ENCODE peak calls at places on chromosomes 1 and 21, in six cellular contexts. E is aorta; Y is IMR-90; T is effector memory CD4-positive, alpha-beta T cell; J is left ventricle myocardium inferior; Z is ascending aorta. U is an unnamed sample.
A peak's percentile ranks its signal among the peaks of the same experiment; 100 is the strongest.

GRCh38 chr1:113874017-113874879 is 2.7 kb upstream of the PTPN22 start:
- DNase-seq in E (no peak), Y (peak; percentile 8), T (no peak), J (no peak), Z (no peak), U (no peak)

GRCh38 chr1:150257624-150258274 is at the start of gene CA14:
- DNase-seq in E (no peak), Y (no peak), T (no peak), J (peak; percentile 36), Z (no peak), U (no peak)

GRCh38 chr1:234533975-234534876 is 55.2 kb upstream of the TARBP1 start:
- DNase-seq in E (peak; percentile 94), Y (peak; percentile 98), T (no peak), J (peak; percentile 94), Z (peak; percentile 98), U (peak; percentile 67)

GRCh38 chr1:115706774-115707425 is 61.6 kb downstream of the CASQ2 start:
- DNase-seq in E (no peak), Y (peak; percentile 63), T (no peak), J (no peak), Z (no peak), U (no peak)

GRCh38 chr1:46118856-46119255 is 13.6 kb downstream of the PIK3R3 start:
- DNase-seq in E (no peak), Y (no peak), T (no peak), J (no peak), Z (no peak), U (no peak)

GRCh38 chr21:25501996-25502665 is 105.2 kb downstream of the MRPL39 start:
- DNase-seq in E (no peak), Y (no peak), T (no peak), J (no peak), Z (no peak), U (no peak)

GRCh38 chr21:46191686-46192575 is 7.7 kb upstream of the SPATC1L start:
- DNase-seq in E (peak; percentile 61), Y (no peak), T (no peak), J (no peak), Z (peak; percentile 56), U (no peak)

GRCh38 chr1:50425376-50426107 is 2.3 kb upstream of the DMRTA2 start:
- DNase-seq in E (no peak), Y (no peak), T (no peak), J (no peak), Z (no peak), U (no peak)

GRCh38 chr1:17161137-17161700 is 42.0 kb upstream of the PADI2 start:
- DNase-seq in E (no peak), Y (peak; percentile 11), T (no peak), J (no peak), Z (no peak), U (no peak)

GRCh38 chr1:201448981-201449380 is 20.0 kb downstream of the PHLDA3 start:
- DNase-seq in E (no peak), Y (no peak), T (no peak), J (no peak), Z (no peak), U (peak; percentile 58)

GRCh38 chr1:10640079-10640578 is 156.3 kb downstream of the CASZ1 start:
- DNase-seq in E (no peak), Y (no peak), T (no peak), J (no peak), Z (no peak), U (no peak)

GRCh38 chr1:182603646-182604127 is 502 bp downstream of the RGS16 start:
- DNase-seq in E (no peak), Y (no peak), T (no peak), J (no peak), Z (peak; percentile 70), U (no peak)

GRCh38 chr1:26477446-26478152 is 5.4 kb downstream of the HMGN2 start:
- DNase-seq in E (no peak), Y (peak; percentile 19), T (no peak), J (no peak), Z (no peak), U (no peak)

GRCh38 chr1:165409957-165410356 is 35.0 kb downstream of the RXRG start:
- DNase-seq in E (no peak), Y (no peak), T (no peak), J (no peak), Z (peak; percentile 19), U (no peak)

GRCh38 chr1:28087614-28088167 is 719 bp downstream of the EYA3 start:
- DNase-seq in E (no peak), Y (peak; percentile 27), T (no peak), J (no peak), Z (no peak), U (no peak)

GRCh38 chr1:77056525-77056924 is 162.7 kb downstream of the PIGK start:
- DNase-seq in E (no peak), Y (no peak), T (no peak), J (no peak), Z (no peak), U (no peak)

GRCh38 chr21:32578107-32578691 is 7.1 kb downstream of the TCP10L start:
- DNase-seq in E (no peak), Y (peak; percentile 9), T (no peak), J (no peak), Z (no peak), U (no peak)

GRCh38 chr1:197470330-197470729 is 202.3 kb downstream of the CRB1 start:
- DNase-seq in E (no peak), Y (no peak), T (no peak), J (no peak), Z (no peak), U (no peak)

GRCh38 chr1:118986839-118987430 is 1.2 kb downstream of the TBX15 start:
- DNase-seq in E (no peak), Y (no peak), T (no peak), J (no peak), Z (no peak), U (no peak)

GRCh38 chr1:14281412-14281811 is 317.1 kb upstream of the KAZN start:
- DNase-seq in E (no peak), Y (no peak), T (no peak), J (no peak), Z (no peak), U (no peak)

GRCh38 chr1:107963601-107964396 is 1.2 kb downstream of the VAV3 start:
- DNase-seq in E (no peak), Y (no peak), T (no peak), J (peak; percentile 17), Z (peak; percentile 65), U (peak; percentile 25)

GRCh38 chr1:111882537-111882936 is 106.9 kb downstream of the KCND3 start:
- DNase-seq in E (no peak), Y (no peak), T (no peak), J (no peak), Z (no peak), U (no peak)

GRCh38 chr1:6426972-6427350 is 2.4 kb downstream of the ESPN start:
- DNase-seq in E (no peak), Y (no peak), T (no peak), J (no peak), Z (no peak), U (no peak)

GRCh38 chr1:10648689-10649483 is 147.6 kb downstream of the CASZ1 start:
- DNase-seq in E (no peak), Y (no peak), T (no peak), J (no peak), Z (no peak), U (no peak)

GRCh38 chr1:210360852-210361477 is 32.3 kb downstream of the HHAT start:
- DNase-seq in E (no peak), Y (peak; percentile 74), T (no peak), J (no peak), Z (no peak), U (no peak)

GRCh38 chr1:198107041-198107440 is 49.8 kb upstream of the NEK7 start:
- DNase-seq in E (no peak), Y (peak; percentile 41), T (no peak), J (no peak), Z (no peak), U (no peak)

GRCh38 chr21:46173573-46173972 is 10.7 kb downstream of the SPATC1L start:
- DNase-seq in E (peak; percentile 22), Y (no peak), T (no peak), J (no peak), Z (peak; percentile 39), U (no peak)

DNA sequence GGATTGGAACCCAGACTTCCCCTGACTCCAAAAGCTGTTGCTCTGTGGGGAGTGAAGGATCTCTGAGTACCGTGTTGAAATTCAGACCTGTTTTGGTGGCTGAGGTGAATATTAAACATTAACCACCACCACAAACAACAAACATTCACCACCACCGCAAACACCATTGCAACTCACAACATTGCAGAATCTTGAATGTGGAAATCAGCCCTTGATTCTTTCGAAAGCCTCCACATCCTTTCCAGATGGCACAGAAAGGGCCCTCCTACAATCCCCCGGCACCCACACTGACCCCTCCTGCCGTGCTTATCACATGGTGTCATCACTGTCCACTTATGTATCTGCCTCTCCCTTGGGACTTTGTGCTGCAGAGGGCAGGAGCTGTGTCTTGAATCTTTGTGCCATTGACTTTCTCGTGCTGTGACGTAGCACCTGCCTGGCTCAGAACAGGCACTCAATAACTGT is 1.4 kb downstream of the CDA start:
- DNase-seq in E (no peak), Y (peak; percentile 67), T (no peak), J (no peak), Z (no peak), U (no peak)
- H3K27ac ChIP-seq in E (no peak overlapping the region), Y (peak overlapping the region; percentile 28), T (no peak overlapping the region), J (peak overlapping the region; percentile 79), Z (no peak overlapping the region), U (no peak overlapping the region)

GRCh38 chr1:84715620-84716019 is 25.4 kb upstream of the SSX2IP start:
- DNase-seq in E (no peak), Y (no peak), T (no peak), J (no peak), Z (no peak), U (no peak)
- H3K27ac ChIP-seq in E (no peak overlapping the region), Y (peak overlapping the region; percentile 17), T (no peak overlapping the region), J (no peak overlapping the region), Z (no peak overlapping the region), U (no peak overlapping the region)

DNA sequence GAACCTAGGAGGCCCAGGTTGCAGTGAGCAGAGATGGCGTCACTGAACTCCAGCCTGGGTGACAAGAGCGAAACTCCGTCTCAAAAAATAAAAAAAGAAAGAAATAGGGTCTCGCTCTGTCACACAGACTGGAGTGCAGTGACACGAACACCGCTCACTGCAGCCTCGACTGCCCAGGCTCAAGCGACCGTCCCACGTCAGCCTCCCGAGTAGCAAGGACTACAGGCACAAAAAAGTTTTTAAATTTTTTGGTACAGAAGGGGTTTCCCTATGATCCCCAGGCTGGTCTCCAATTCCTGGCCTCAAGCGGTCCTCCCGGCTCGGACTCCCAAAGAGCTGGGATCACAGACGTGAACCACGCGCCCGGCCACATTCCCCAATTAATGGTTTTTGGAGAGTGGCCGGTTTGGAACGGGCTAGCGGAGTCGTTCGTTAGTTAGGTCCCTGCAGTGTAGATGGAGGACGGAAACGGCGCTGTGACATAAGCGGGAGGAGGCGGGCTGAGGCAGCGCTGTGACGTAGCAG is 611 bp upstream of the GUK1 start:
- DNase-seq in E (no peak), Y (no peak), T (no peak), J (no peak), Z (no peak), U (no peak)
- H3K27ac ChIP-seq in E (peak overlapping the region; percentile 80), Y (peak overlapping the region; percentile 69), T (peak overlapping the region; percentile 94), J (peak overlapping the region; percentile 97), Z (peak overlapping the region; percentile 96), U (peak overlapping the region; percentile 94)

DNA sequence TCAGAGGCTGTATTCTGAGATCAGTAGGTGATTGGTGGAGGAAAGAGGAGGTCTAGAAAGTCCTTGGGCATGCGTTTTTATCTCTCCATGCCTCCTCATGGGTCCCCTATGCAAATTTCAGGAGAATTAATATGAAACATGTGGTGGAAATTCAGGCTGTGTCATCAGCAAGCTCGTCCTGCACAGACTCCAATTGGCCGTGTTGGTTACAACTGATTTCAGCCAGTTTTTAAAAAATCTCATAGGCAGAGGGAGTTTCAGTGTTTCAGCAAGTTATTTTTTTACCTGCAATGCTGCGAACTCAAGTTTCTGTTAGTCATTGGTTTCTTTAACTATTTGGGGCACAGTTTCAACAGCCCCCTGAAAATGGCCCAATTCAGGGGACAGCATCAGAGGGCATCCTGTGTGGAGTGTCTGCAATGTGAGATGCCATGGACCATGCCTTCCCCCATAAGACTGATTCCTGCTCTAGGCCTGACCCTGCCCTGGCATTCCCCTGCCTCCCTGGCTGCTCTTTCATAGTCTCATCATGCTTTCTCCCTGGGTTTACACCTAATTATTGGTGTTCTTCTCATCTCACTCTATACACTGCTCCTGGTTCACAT is 60.0 kb downstream of the C1orf198 start:
- DNase-seq in E (no peak), Y (no peak), T (no peak), J (no peak), Z (no peak), U (no peak)
- H3K27ac ChIP-seq in E (no peak overlapping the region), Y (no peak overlapping the region), T (no peak overlapping the region), J (peak overlapping the region; percentile 75), Z (peak overlapping the region; percentile 76), U (peak overlapping the region; percentile 98)